ENCODE peak calls at places on chromosomes 5 and 9, in seven cellular contexts. D is prostate gland; M is endodermal cell; V is HL-60; T is BJ; I is A549; O is CD8-positive, alpha-beta T cell. B is an unnamed sample.

GRCh38 chr9:14098102-14098501 is 215.8 kb downstream of the NFIB start:
- DNase-seq in O (no peak), T (no peak), V (no peak), M (no peak), D (no peak), I (no peak), B (peak)

GRCh38 chr5:100757618-100758017 is 145.5 kb downstream of the ST8SIA4 start:
- DNase-seq in I (no peak), D (no peak), V (no peak), O (no peak), T (no peak), M (no peak), B (no peak)

GRCh38 chr5:122156724-122157325 is 27.5 kb downstream of the ZNF474 start:
- DNase-seq in M (no peak), V (no peak), T (no peak), I (no peak), D (no peak), O (no peak), B (peak)

GRCh38 chr5:139961435-139962157 is 81.5 kb downstream of the NRG2 start:
- DNase-seq in O (peak), T (no peak), V (no peak), I (no peak), D (no peak), M (peak), B (no peak)

GRCh38 chr5:104179057-104179456 is 616.5 kb upstream of the NUDT12 start:
- DNase-seq in D (no peak), O (no peak), T (no peak), I (peak), V (peak), M (peak), B (peak)

GRCh38 chr5:1542755-1543154 is 19.0 kb upstream of the LPCAT1 start:
- DNase-seq in M (peak), I (peak), T (no peak), D (peak), O (no peak), V (no peak), B (peak)

GRCh38 chr9:2655411-2655901 is 33.9 kb downstream of the VLDLR start:
- DNase-seq in M (no peak), O (no peak), V (peak), T (peak), I (peak), D (no peak), B (peak)

GRCh38 chr5:149195337-149195887 is 54.1 kb downstream of the ABLIM3 start:
- DNase-seq in T (no peak), V (no peak), O (no peak), D (no peak), I (no peak), M (no peak), B (no peak)

GRCh38 chr5:142551242-142552067 is 134.4 kb downstream of the FGF1 start:
- DNase-seq in M (peak), I (no peak), T (no peak), O (no peak), D (no peak), V (no peak), B (peak)

GRCh38 chr5:92455011-92455410 is 1071.9 kb upstream of the ARRDC3 start:
- DNase-seq in I (no peak), M (no peak), O (no peak), V (no peak), D (no peak), T (no peak), B (no peak)

GRCh38 chr5:167802755-167803431 is 488.6 kb upstream of the WWC1 start:
- DNase-seq in M (peak), D (no peak), V (no peak), T (no peak), I (no peak), O (no peak), B (no peak)

GRCh38 chr9:98804083-98804482 is 3.4 kb upstream of the GALNT12 start:
- DNase-seq in O (no peak), M (no peak), I (no peak), T (no peak), D (no peak), V (no peak), B (peak)

GRCh38 chr5:2184563-2185540 is 302.1 kb upstream of the IRX4 start:
- DNase-seq in M (no peak), V (no peak), D (no peak), O (no peak), I (no peak), T (no peak), B (no peak)

GRCh38 chr9:17401858-17402257 is 177.0 kb upstream of the SH3GL2 start:
- DNase-seq in D (no peak), O (no peak), I (no peak), M (no peak), V (no peak), T (no peak), B (no peak)

DNA sequence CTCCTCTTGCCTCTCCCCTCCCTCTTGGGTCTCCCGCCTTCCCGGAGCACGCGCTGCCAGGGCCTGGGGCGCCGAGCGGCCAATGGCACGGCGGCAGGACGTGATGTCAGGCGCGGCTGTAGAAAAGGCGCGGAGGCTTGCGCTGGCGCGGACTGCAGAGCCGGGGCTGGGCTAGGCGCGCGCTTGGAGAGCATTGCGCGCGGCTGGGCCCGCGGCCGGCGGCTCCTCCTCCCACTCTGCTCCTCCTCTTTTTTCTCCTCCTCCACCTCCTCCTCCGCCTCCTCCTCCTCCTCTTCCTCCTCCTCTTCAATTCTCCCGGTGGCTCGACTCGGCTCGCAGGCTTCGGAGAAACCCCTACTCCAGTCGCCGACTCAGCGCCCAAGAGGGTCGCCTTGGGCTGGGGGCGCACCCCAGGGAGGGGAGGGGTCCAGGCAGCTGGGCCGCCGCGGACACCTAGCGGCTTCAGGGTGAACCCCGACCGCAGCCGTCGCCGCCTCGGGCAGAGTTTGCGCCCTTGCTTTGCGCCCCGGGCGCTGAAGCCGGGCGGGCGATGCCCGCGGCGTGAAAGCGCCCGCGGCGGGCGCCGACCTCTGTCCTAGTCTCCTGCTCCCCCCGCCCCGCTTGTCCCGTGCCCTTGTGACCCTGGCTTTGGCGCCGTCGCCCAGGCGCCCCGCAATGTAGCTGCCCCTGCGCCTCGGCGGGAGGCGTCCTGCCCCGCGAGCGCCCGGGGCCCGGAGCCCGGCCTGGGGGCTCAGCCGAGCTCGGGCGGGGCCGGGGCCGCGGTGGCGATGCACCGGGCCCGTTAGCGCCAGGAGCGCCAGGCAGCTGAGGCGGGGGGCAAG is at the start of gene LHX2:
- DNase-seq in V (peak), I (peak), D (no peak), T (peak), M (peak), O (no peak), B (peak)
- TF ChIP-seq CTCF in V (no peak), I (peak), D (no peak), T (peak), M (peak), O (no peak), B (no peak)

GRCh38 chr9:29208670-29209069 is 1635.4 kb upstream of the C9orf72 start:
- DNase-seq in V (no peak), M (no peak), I (no peak), D (no peak), T (no peak), O (no peak), B (no peak)

GRCh38 chr9:29209748-29210276 is 1636.5 kb upstream of the C9orf72 start:
- DNase-seq in D (no peak), M (no peak), I (no peak), T (no peak), V (no peak), O (no peak), B (no peak)

GRCh38 chr9:29211681-29212589 is 1638.7 kb upstream of the C9orf72 start:
- DNase-seq in I (peak), M (peak), O (no peak), V (no peak), T (no peak), D (no peak), B (peak)

GRCh38 chr9:29212590-29213373 is 1639.5 kb upstream of the C9orf72 start:
- DNase-seq in M (peak), I (peak), O (no peak), T (no peak), V (no peak), D (no peak), B (peak)

DNA sequence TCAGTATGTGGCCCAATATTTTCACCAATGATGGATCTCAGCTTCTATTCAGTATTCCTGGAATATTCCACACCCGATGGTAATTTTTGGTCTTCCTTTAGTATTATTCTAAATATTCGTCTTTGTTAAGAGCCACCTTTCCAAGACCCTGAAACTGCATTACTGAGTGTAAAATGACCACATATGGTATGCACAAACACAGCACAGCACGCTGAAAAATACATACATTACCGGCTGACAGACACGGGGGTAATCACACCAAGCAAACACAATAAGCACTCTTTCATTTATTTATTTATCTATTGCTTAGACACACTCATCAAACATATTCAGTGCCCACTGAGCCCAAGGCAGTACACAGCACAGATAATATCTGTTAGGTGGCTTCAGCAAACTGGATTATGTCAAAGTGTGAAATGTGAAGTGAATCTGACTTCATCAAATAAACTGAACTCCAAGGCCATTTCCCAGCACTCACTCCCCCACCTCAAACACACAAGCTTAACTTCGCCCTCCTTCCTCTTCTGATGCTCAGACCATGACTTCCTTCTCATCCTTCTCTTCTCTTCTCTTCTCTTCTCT is 1637.8 kb upstream of the C9orf72 start:
- DNase-seq in I (no peak), V (no peak), T (no peak), D (no peak), O (no peak), M (no peak), B (no peak)
- H3K4me3 ChIP-seq in I (no peak), V (no peak), T (no peak), D (no peak), O (no peak), M (peak), B (peak)

GRCh38 chr9:125361837-125362531 is 100.4 kb downstream of the GAPVD1 start:
- DNase-seq in T (no peak), V (no peak), O (no peak), M (peak), D (no peak), I (no peak), B (peak)
- TF ChIP-seq CTCF in T (peak), V (peak), O (no peak), M (peak), D (no peak), I (peak), B (peak)

GRCh38 chr9:116795859-116796258 is 108.8 kb downstream of the TRIM32 start:
- DNase-seq in O (no peak), V (no peak), I (no peak), M (no peak), D (no peak), T (no peak), B (no peak)

GRCh38 chr9:116800885-116801284 is 113.8 kb downstream of the TRIM32 start:
- DNase-seq in V (no peak), O (no peak), T (no peak), D (no peak), I (no peak), M (peak), B (no peak)

GRCh38 chr9:116798521-116798920 is 111.4 kb downstream of the TRIM32 start:
- DNase-seq in M (no peak), O (no peak), I (no peak), T (no peak), D (no peak), V (no peak), B (no peak)

GRCh38 chr9:116800074-116800473 is 113.0 kb downstream of the TRIM32 start:
- DNase-seq in T (no peak), V (no peak), O (no peak), M (no peak), I (no peak), D (no peak), B (no peak)

DNA sequence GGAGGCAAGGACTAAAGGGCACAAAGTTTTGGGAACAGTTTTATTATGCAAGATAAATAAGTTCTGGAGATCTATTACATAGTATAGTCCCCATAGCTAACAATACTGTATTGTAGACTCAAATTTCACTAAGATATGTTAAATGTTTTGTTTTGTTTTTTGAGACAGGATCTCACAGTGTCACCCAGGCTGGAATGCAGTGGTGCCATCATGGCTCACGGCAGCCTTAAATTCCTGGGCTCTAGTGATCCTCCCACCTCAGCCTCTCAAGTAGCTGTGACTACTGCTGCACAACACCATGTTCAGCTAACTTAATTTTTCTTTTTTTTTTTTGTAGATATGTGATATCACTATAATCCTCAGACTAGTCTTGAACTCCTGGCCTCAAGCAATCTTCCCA is 109.6 kb downstream of the TRIM32 start:
- DNase-seq in T (no peak), O (no peak), V (no peak), D (no peak), I (no peak), M (no peak), B (no peak)
- H3K4me3 ChIP-seq in T (no peak), O (no peak), V (no peak), D (no peak), I (no peak), M (no peak), B (no peak)

DNA sequence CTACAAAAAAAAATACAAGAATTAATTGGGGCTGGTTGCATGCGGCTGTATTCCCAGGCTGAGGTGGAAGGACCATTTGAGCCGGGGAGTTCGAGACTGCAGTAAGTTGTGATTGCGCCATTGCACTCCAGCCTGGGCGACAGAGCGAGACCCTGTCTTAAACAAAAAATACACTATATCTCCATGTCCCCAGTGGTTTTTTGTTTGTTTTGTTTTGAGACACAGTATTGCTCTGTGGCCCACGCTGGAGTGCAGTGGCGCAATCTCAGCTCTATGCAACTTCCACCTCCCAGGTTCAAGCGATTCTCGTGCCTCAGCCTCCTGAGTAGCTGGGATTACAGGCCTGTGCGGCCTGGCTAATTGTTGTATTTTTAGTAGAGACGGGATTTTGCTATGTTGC is 1.1 kb downstream of the COQ4 start:
- DNase-seq in V (no peak), D (no peak), O (no peak), T (no peak), I (no peak), M (no peak), B (no peak)
- TF ChIP-seq CTCF in V (no peak), D (no peak), O (no peak), T (no peak), I (no peak), M (no peak), B (no peak)

GRCh38 chr5:27472875-27473274 is 434.5 kb upstream of the CDH9 start:
- DNase-seq in V (no peak), D (no peak), M (no peak), I (peak), T (no peak), O (no peak), B (peak)

GRCh38 chr5:27473300-27474053 is 435.1 kb upstream of the CDH9 start:
- DNase-seq in M (no peak), D (no peak), I (peak), O (no peak), V (no peak), T (no peak), B (no peak)

GRCh38 chr5:27474395-27474794 is 436.0 kb upstream of the CDH9 start:
- DNase-seq in T (no peak), V (no peak), D (no peak), M (no peak), I (no peak), O (no peak), B (no peak)

GRCh38 chr5:27474054-27474323 is 435.6 kb upstream of the CDH9 start:
- DNase-seq in V (no peak), I (no peak), D (no peak), O (no peak), M (no peak), T (no peak), B (no peak)

DNA sequence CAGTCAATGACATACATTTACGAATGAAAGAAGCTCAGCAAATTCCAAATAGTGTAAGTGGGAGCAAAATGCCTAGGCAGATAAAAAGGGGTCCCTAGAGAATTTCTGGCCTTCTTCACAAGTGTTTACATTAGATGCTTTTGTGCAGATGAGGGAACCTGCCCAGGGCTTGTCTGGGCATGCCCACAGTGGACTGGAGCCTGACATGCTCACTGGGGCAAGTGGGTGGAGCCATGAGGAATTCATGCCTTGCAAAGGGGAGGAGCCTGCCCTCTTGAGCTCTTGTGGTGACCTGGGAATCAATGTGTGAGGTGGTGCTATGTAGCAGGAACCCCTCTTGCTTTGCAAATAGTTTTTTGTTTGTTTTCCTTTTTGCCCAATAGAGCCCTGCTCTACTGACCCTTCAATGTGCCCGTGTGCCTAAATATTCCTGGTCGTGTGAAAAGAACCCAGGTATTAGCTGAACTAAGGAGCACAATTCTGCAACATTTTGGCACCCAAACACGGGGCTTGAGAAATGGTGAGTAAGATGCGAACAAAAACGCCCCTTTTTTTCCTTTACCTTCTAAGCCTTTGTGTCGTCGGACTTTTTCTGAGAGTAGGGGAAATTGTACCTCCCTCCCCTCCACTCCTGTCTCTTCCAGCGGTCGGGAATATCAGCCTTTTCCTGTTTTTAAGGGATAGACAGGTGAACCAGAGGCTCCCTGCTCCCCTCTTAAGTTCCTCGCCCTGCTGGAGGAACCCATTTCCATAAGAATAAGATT is 433.8 kb upstream of the CDH9 start:
- DNase-seq in I (peak), V (no peak), D (no peak), O (no peak), T (peak), M (peak), B (peak)
- H3K4me3 ChIP-seq in I (peak), V (no peak), D (no peak), O (no peak), T (peak), M (peak), B (peak)

DNA sequence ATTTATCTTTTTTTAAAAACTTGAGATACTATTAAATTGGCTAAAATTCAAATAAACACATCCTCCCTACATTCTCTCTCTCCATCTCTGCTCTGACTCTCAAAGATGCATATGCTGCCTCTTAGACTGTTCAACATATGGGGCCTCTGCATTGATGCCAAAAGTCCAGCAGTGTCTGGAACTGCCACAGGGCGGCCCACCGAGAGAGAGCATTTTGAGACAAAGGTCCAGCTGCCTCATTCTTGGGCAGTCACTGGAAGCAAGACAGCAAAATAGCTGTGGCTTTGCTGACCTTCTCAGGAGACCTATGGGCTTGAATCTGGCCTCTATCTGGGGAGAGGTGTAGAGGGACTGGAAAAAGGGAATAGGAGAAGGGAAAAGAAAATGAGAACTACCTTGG is 12.9 kb upstream of the TSSK1B start:
- DNase-seq in D (no peak), O (no peak), V (no peak), M (no peak), T (no peak), I (peak), B (peak)
- TF ChIP-seq CTCF in D (no peak), O (no peak), V (no peak), M (peak), T (peak), I (no peak), B (peak)

DNA sequence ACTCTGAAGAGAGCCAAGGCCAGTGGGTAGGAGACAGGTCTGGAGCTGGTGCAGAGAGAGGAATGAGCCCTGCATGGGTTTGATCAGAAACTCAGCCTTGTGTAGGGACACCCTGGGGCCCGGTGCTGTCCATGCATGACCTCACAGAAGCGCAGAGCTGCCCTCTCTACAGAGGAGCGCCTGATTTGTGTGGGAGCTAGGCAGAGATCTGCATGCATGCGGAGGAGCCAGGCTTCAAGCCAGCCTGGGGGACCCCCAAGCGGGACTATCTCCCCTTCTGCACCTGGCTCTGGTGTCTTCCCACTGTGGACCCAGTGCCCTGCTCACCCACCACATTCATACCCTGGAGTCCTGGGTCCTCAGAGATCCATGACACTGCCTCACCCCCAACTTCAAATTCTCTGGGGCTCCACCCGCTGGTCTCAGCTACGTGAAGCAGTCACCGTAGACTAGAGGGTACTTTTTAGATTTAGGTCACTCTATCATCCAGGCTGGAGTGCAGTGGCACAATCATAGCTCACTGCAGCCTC is 2.6 kb upstream of the LCN2 start:
- DNase-seq in V (no peak), T (no peak), M (no peak), D (no peak), I (no peak), O (no peak), B (no peak)
- H3K4me3 ChIP-seq in V (no peak), T (no peak), M (no peak), D (no peak), I (no peak), O (no peak), B (no peak)